ENCODE peak calls at places on chromosomes 12 and 14, in five cellular contexts. P, E, L, A and H are unnamed samples.

GRCh38 chr12:71183846-71184245 is 26.0 kb upstream of the TSPAN8 start:
- DNase-seq in P (no peak), E (no peak), L (peak; percentile 88), A (no peak), H (no peak)

GRCh38 chr14:72607386-72608125 is 286.3 kb downstream of the DPF3 start:
- DNase-seq in P (peak; percentile 32), E (peak; percentile 57), L (peak; percentile 35), A (peak; percentile 7), H (no peak)

GRCh38 chr12:12020762-12021161 is 50.0 kb upstream of the BCL2L14 start:
- DNase-seq in P (no peak), E (no peak), L (no peak), A (no peak), H (no peak)

GRCh38 chr12:108804361-108804949 is 52.9 kb downstream of the SSH1 start:
- DNase-seq in P (no peak), E (no peak), L (peak; percentile 98), A (no peak), H (no peak)

GRCh38 chr12:27077586-27077985 is 4.8 kb downstream of the C12orf71 start:
- DNase-seq in P (no peak), E (no peak), L (no peak), A (no peak), H (no peak)

GRCh38 chr12:77594386-77594785 is 236.3 kb upstream of the NAV3 start:
- DNase-seq in P (no peak), E (no peak), L (no peak), A (no peak), H (no peak)

GRCh38 chr14:90060965-90061848 is 587 bp upstream of the KCNK13 start:
- DNase-seq in P (no peak), E (peak; percentile 28), L (no peak), A (no peak), H (no peak)

GRCh38 chr12:130540376-130540775 is 175.7 kb downstream of the RIMBP2 start:
- DNase-seq in P (no peak), E (no peak), L (no peak), A (no peak), H (no peak)

GRCh38 chr12:78703820-78704525 is 160.6 kb upstream of the SYT1 start:
- DNase-seq in P (no peak), E (no peak), L (peak; percentile 90), A (no peak), H (no peak)

GRCh38 chr12:98464155-98464554 is 51.2 kb upstream of the TMPO start:
- DNase-seq in P (no peak), E (no peak), L (peak; percentile 77), A (no peak), H (no peak)

GRCh38 chr14:90287791-90288190 is 31.4 kb downstream of the PSMC1 start:
- DNase-seq in P (no peak), E (no peak), L (no peak), A (no peak), H (no peak)

GRCh38 chr12:48995061-48995879 is 3.9 kb downstream of the DDN start:
- DNase-seq in P (peak; percentile 87), E (peak; percentile 93), L (peak; percentile 80), A (peak; percentile 53), H (peak; percentile 55)

GRCh38 chr12:29415111-29415510 is 34.1 kb upstream of the ERGIC2 start:
- DNase-seq in P (no peak), E (no peak), L (peak; percentile 11), A (no peak), H (no peak)

GRCh38 chr12:119178544-119179334 is at the start of gene HSPB8:
- DNase-seq in P (peak; percentile 54), E (peak; percentile 95), L (peak; percentile 79), A (no peak), H (peak; percentile 57)

GRCh38 chr14:93318927-93319326 is 13.9 kb downstream of the BTBD7 start:
- DNase-seq in P (no peak), E (no peak), L (peak; percentile 26), A (no peak), H (no peak)

GRCh38 chr12:124033859-124034258 is 60.8 kb downstream of the ZNF664 start:
- DNase-seq in P (no peak), E (no peak), L (no peak), A (no peak), H (no peak)

GRCh38 chr12:83147341-83147740 is 460.6 kb downstream of the TMTC2 start:
- DNase-seq in P (no peak), E (no peak), L (no peak), A (no peak), H (no peak)

GRCh38 chr14:34873591-34874385 is 1.4 kb downstream of the BAZ1A start:
- DNase-seq in P (peak; percentile 71), E (peak; percentile 88), L (peak; percentile 36), A (peak; percentile 82), H (peak; percentile 63)

GRCh38 chr14:90396342-90397339 is at the start of gene CALM1:
- DNase-seq in P (peak; percentile 97), E (peak; percentile 93), L (peak; percentile 96), A (peak; percentile 99), H (peak; percentile 68)

GRCh38 chr14:77212933-77213656 is 31.5 kb downstream of the TMEM63C start:
- DNase-seq in P (peak; percentile 72), E (peak; percentile 77), L (peak; percentile 54), A (no peak), H (no peak)

GRCh38 chr12:45794422-45794821 is 64.9 kb downstream of the ARID2 start:
- DNase-seq in P (no peak), E (no peak), L (no peak), A (no peak), H (no peak)

DNA sequence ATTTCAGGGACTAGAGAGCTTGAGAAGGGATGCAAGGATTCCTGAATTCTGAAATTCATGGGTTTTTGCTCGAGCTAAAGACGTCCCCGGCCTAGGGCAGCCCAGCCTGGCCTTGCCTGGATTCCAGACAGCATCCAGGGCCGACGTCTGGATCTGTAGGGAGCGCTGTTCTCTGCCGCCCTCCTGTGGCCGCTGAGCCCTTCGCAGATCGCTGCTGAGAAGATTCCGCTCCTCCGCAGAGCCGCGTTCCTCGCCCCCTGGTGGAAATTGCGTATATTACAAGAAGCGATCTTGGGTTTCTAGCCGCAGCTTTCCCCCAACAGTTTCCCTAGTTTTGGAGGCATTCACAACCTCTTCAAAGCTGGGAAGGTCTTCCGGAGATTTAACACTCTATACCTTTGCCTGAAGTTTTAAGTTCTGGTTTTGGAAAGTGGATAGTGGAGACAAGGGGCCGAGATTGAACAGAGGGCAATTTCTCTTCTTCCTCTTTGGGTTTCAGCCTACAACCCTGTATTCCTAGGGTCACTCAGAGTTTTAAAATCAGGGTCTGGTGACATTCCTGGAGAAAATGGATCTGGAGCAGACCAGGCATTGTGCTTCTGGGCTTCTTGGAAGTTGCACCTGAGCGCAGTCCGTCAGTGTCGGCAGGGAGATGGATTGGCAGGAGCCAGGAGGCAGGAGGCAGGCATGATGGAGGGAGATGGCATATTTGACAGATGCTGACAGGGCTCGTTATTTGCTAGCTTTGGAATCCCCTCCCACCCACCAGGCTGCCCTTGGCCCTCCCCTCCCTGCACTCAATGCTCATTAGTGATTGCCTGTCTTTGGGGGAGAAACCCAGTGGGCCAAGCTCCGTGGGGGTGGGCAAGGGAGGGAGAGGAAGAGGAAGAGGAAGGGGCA is 4.9 kb downstream of the CISTR start:
- DNase-seq in P (peak; percentile 95), E (peak; percentile 94), L (peak; percentile 94), A (peak; percentile 83), H (peak; percentile 73)
- TF ChIP-seq CTCF in P (peak; percentile 100), E (peak; percentile 98), L (peak; percentile 100), A (peak; percentile 100), H (no peak)

GRCh38 chr14:94514351-94514750 is 5.1 kb upstream of the SERPINA12 start:
- DNase-seq in P (no peak), E (no peak), L (no peak), A (no peak), H (no peak)

GRCh38 chr14:94517248-94517640 is 8.0 kb upstream of the SERPINA12 start:
- DNase-seq in P (no peak), E (no peak), L (no peak), A (no peak), H (no peak)

GRCh38 chr14:94515856-94516255 is 6.6 kb upstream of the SERPINA12 start:
- DNase-seq in P (no peak), E (no peak), L (no peak), A (no peak), H (no peak)

GRCh38 chr14:94517641-94518257 is 8.5 kb upstream of the SERPINA12 start:
- DNase-seq in P (no peak), E (no peak), L (no peak), A (no peak), H (no peak)

DNA sequence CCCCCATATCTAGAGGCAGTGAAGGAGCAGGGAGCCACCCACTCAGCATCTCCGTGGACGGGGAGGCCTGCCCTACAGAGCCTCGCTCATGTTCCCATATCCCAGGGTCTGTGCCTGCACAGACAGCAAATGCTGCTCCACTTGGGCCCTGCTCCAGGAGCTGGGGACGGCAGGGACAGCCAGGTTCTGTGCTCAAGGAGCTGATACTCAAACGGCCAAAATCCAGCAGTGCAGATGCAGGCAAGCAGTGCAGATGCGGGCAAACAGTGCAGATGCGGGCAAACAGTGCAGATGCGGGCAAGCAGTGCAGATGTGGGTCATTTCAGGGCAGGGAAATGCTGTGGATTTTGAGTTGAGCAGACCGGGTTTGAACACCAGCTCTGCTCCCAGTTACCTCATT is 6.2 kb upstream of the SERPINA12 start:
- DNase-seq in P (no peak), E (no peak), L (no peak), A (no peak), H (no peak)
- TF ChIP-seq CTCF in P (no peak), E (no peak), L (no peak), A (no peak), H (no peak)

DNA sequence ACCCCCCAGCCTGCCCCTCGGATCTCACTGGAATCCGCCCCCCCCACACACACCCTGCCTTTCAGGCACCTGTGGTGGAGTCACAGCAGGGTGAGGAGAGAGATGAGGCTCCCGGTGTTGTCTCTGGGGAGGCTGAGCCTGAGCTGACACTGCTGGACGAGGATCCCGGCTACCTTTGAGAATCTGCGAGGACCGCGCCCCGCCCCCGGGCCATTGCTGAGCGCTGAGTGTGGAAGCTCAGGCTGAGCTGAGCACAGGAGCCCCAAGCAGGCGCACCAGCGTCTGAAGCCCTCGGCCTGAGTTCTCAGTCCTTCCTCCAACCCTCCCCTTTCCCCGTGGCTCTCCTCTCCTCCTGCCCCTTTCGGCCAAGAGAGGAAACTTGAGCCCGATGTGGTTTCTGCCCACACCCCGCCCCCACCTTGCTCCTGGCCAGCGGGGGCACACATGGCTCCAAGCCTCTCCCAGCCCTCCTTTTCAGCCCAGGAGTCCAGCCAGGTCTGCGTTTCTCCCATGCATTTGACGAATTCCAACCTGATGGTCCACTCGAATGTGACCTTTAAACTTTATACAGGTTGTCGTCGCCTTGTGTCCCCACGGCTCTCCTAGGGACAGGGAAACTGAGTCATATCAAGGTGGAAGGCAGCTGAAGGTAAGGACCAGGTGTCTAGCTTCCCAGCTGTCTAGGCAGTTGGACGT is at the start of gene NFE2:
- DNase-seq in P (peak; percentile 84), E (peak; percentile 77), L (peak; percentile 74), A (no peak), H (peak; percentile 52)
- TF ChIP-seq CTCF in P (no peak), E (no peak), L (no peak), A (no peak), H (no peak)

DNA sequence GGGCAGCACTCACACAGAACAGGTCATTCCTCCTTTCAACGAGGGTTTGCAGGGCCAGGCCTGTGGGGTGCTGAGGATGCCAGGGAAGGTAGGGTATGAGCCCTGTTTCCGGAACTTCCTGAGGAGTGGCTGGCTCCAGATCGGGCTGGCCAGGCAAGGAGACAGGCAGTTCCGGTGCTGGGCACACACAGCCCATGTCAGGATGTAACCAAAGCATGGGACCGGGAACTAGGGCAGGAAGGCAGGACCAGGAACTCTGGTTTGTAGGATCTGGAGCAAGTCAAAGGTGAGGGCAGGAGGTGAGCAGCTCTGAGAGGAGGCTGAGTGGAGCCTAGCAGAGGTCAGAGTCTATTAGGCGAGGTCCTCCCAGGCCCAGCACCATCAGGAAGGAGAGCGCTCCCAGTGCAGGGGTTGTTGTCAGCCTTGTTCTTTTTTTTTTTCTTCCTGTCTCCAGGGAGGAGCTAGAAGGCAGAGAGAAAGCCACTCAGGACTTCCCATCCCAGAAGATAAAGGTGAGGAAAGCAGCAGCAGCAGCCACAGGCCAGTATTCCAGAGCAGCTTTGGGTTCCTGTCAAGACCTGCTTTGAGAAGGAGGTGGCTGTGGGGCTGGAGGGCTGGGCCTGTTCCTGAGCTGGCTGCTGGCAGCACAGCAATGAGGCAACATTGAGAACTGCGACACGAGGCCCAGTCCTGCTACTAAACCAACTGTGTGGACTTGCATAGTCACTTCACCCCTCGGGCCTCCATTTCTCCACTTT is 49.0 kb upstream of the PTGR2 start:
- DNase-seq in P (no peak), E (peak; percentile 46), L (no peak), A (no peak), H (no peak)
- TF ChIP-seq CTCF in P (no peak), E (no peak), L (peak; percentile 7), A (no peak), H (no peak)